ENCODE peak calls at places on chromosomes 7 and 10, in nine cellular contexts. T is HL-60, N is suprapubic skin, L is HepG2, I is prostate gland, Y is GM12878, C is breast epithelium, O is spleen, K is sigmoid colon. J is an unnamed sample.

GRCh38 chr7:35254496-35255416 is 856 bp upstream of the TBX20 start:
- DNase-seq in T (no peak), N (no peak), L (no peak), I (no peak), Y (no peak), C (no peak), O (no peak), K (no peak), J (peak)

GRCh38 chr7:112970771-112971170 is 115.9 kb downstream of the GPR85 start:
- DNase-seq in T (no peak), N (no peak), L (no peak), I (no peak), Y (no peak), C (no peak), O (no peak), K (no peak), J (no peak)

GRCh38 chr10:7945469-7946187 is 108.9 kb upstream of the GATA3 start:
- DNase-seq in T (no peak), N (no peak), L (peak), I (no peak), Y (no peak), C (no peak), O (no peak), K (no peak), J (no peak)

GRCh38 chr7:74092964-74093339 is 9.3 kb downstream of the LIMK1 start:
- DNase-seq in T (peak), N (no peak), L (no peak), I (no peak), Y (peak), C (no peak), O (peak), K (peak), J (peak)

GRCh38 chr10:30774281-30774680 is 144.7 kb upstream of the LYZL2 start:
- DNase-seq in T (no peak), N (no peak), L (no peak), I (no peak), Y (no peak), C (no peak), O (no peak), K (no peak), J (no peak)

GRCh38 chr7:45220846-45221245 is 63.3 kb downstream of the RAMP3 start:
- DNase-seq in T (no peak), N (no peak), L (no peak), I (no peak), Y (no peak), C (no peak), O (no peak), K (no peak), J (no peak)

GRCh38 chr10:89158446-89158845 is 48.7 kb downstream of the CH25H start:
- DNase-seq in T (no peak), N (no peak), L (no peak), I (no peak), Y (no peak), C (no peak), O (no peak), K (no peak), J (no peak)

GRCh38 chr7:43217055-43217454 is 104.6 kb downstream of the HECW1 start:
- DNase-seq in T (no peak), N (no peak), L (no peak), I (no peak), Y (no peak), C (no peak), O (no peak), K (no peak), J (no peak)

GRCh38 chr7:832292-832967 is at the start of gene SUN1:
- DNase-seq in T (no peak), N (no peak), L (peak), I (no peak), Y (peak), C (peak), O (peak), K (peak), J (peak)

GRCh38 chr7:126535176-126535575 is 717.6 kb downstream of the GRM8 start:
- DNase-seq in T (no peak), N (no peak), L (no peak), I (no peak), Y (no peak), C (no peak), O (no peak), K (no peak), J (no peak)

GRCh38 chr7:131076032-131076431 is 251.6 kb upstream of the MKLN1 start:
- DNase-seq in T (no peak), N (no peak), L (no peak), I (no peak), Y (no peak), C (no peak), O (no peak), K (no peak), J (no peak)

GRCh38 chr7:140141256-140141655 is 35.5 kb downstream of the KDM7A start:
- DNase-seq in T (no peak), N (no peak), L (no peak), I (no peak), Y (no peak), C (no peak), O (no peak), K (no peak), J (no peak)

GRCh38 chr10:132641401-132641800 is 103.8 kb downstream of the INPP5A start:
- DNase-seq in T (no peak), N (peak), L (no peak), I (no peak), Y (no peak), C (no peak), O (peak), K (peak), J (no peak)

GRCh38 chr7:133688483-133689239 is 435.8 kb downstream of the EXOC4 start:
- DNase-seq in T (peak), N (no peak), L (no peak), I (no peak), Y (no peak), C (no peak), O (no peak), K (no peak), J (no peak)

GRCh38 chr7:112286294-112287086 is 80.0 kb downstream of the ZNF277 start:
- DNase-seq in T (no peak), N (no peak), L (no peak), I (no peak), Y (peak), C (no peak), O (no peak), K (no peak), J (no peak)

GRCh38 chr7:64555046-64555445 is 7.8 kb downstream of the ZNF680 start:
- DNase-seq in T (no peak), N (no peak), L (no peak), I (no peak), Y (no peak), C (no peak), O (no peak), K (no peak), J (no peak)

GRCh38 chr7:112238852-112239610 is 32.5 kb downstream of the ZNF277 start:
- DNase-seq in T (no peak), N (no peak), L (peak), I (no peak), Y (no peak), C (no peak), O (peak), K (no peak), J (no peak)

GRCh38 chr7:21092923-21093702 is 306.4 kb upstream of the SP8 start:
- DNase-seq in T (no peak), N (no peak), L (no peak), I (no peak), Y (no peak), C (no peak), O (no peak), K (no peak), J (no peak)

GRCh38 chr7:27187702-27188665 is 3.0 kb upstream of the HOXA11 start:
- DNase-seq in T (no peak), N (peak), L (no peak), I (no peak), Y (no peak), C (no peak), O (no peak), K (peak), J (peak)

GRCh38 chr10:124701881-124702656 is 42.1 kb downstream of the FAM53B start:
- DNase-seq in T (no peak), N (no peak), L (no peak), I (no peak), Y (no peak), C (no peak), O (peak), K (no peak), J (no peak)

GRCh38 chr7:44801890-44802289 is 5.4 kb downstream of the PPIA start:
- DNase-seq in T (no peak), N (no peak), L (no peak), I (no peak), Y (no peak), C (no peak), O (no peak), K (no peak), J (no peak)

GRCh38 chr7:47580811-47581331 is 1.0 kb downstream of the TNS3 start:
- DNase-seq in T (no peak), N (no peak), L (peak), I (no peak), Y (no peak), C (no peak), O (no peak), K (no peak), J (peak)

GRCh38 chr7:101814996-101815825 is 2.2 kb upstream of the CUX1 start:
- DNase-seq in T (peak), N (peak), L (no peak), I (peak), Y (no peak), C (peak), O (peak), K (peak), J (peak)

GRCh38 chr10:68666280-68666760 is 54.7 kb upstream of the CCAR1 start:
- DNase-seq in T (no peak), N (no peak), L (no peak), I (no peak), Y (no peak), C (no peak), O (no peak), K (no peak), J (no peak)

GRCh38 chr10:72108811-72109618 is 20.7 kb upstream of the SPOCK2 start:
- DNase-seq in T (no peak), N (no peak), L (no peak), I (no peak), Y (no peak), C (no peak), O (no peak), K (no peak), J (no peak)

GRCh38 chr7:126658684-126659083 is 594.1 kb downstream of the GRM8 start:
- DNase-seq in T (no peak), N (no peak), L (no peak), I (no peak), Y (no peak), C (no peak), O (no peak), K (no peak), J (peak)

GRCh38 chr7:72217151-72217550 is 195.0 kb downstream of the CALN1 start:
- DNase-seq in T (no peak), N (no peak), L (no peak), I (no peak), Y (no peak), C (no peak), O (no peak), K (no peak), J (no peak)

GRCh38 chr10:131689954-131690669 is 210.7 kb upstream of the PPP2R2D start:
- DNase-seq in T (no peak), N (no peak), L (no peak), I (no peak), Y (no peak), C (no peak), O (peak), K (peak), J (no peak)

GRCh38 chr10:79007843-79008319 is 60.9 kb upstream of the ZMIZ1 start:
- DNase-seq in T (no peak), N (no peak), L (no peak), I (no peak), Y (no peak), C (no peak), O (no peak), K (no peak), J (no peak)

DNA sequence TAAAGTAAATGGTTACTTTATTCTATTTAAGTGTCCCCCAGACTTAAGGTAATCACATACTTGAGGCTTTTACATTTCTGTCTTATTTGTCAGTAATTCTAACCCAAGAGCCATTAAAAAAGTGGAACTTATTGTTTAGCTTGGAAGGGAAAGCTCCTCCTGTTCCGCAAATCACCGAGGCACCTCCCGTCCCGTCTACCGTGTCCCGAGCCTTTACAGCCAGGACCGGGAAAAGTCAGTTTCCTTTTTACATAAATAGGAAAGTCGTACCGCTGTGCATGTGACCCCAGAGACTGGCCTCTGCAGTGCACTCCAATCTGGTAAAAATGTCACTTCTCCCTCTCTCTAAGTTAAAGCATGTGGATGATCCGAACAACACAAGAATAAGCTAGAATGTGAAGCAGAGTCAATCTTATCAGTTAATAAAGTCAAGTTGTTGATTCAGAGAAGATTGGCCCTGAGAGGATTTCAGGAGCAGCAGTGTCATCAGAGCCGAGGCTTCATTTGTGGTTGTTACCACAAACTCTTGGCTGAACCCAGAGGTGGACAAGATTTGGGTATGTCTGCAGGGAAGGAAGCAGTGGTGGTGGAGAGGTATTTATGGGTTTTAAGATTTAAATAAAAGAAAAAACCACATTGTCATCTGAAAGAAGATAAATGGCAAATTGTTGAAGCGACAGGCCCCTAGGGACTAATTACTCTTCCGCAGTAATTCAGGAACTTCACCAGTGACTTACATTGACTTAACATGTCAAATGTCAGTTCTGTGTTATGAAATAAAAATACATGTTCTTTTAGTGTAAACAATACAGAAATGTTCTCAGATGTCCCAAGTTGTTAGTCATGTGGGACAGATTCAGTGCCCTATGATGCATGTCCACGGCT is 316.6 kb upstream of the ZNF32 start:
- DNase-seq in T (no peak), N (no peak), L (no peak), I (no peak), Y (peak), C (no peak), O (peak), K (no peak), J (no peak)
- TF ChIP-seq POLR2AphosphoS5 in T (no peak), N (no peak), L (no peak), I (no peak), Y (no peak), C (no peak), O (no peak), K (no peak), J (no peak)

GRCh38 chr10:121115154-121115553 is 264.0 kb downstream of the WDR11 start:
- DNase-seq in T (no peak), N (no peak), L (no peak), I (no peak), Y (no peak), C (no peak), O (no peak), K (no peak), J (no peak)

GRCh38 chr10:121110369-121110768 is 259.2 kb downstream of the WDR11 start:
- DNase-seq in T (no peak), N (no peak), L (no peak), I (no peak), Y (no peak), C (no peak), O (no peak), K (no peak), J (no peak)

GRCh38 chr10:121113385-121113696 is 262.2 kb downstream of the WDR11 start:
- DNase-seq in T (no peak), N (no peak), L (no peak), I (no peak), Y (no peak), C (no peak), O (no peak), K (no peak), J (no peak)

GRCh38 chr10:121113906-121114305 is 262.7 kb downstream of the WDR11 start:
- DNase-seq in T (no peak), N (no peak), L (no peak), I (no peak), Y (no peak), C (no peak), O (no peak), K (no peak), J (no peak)

DNA sequence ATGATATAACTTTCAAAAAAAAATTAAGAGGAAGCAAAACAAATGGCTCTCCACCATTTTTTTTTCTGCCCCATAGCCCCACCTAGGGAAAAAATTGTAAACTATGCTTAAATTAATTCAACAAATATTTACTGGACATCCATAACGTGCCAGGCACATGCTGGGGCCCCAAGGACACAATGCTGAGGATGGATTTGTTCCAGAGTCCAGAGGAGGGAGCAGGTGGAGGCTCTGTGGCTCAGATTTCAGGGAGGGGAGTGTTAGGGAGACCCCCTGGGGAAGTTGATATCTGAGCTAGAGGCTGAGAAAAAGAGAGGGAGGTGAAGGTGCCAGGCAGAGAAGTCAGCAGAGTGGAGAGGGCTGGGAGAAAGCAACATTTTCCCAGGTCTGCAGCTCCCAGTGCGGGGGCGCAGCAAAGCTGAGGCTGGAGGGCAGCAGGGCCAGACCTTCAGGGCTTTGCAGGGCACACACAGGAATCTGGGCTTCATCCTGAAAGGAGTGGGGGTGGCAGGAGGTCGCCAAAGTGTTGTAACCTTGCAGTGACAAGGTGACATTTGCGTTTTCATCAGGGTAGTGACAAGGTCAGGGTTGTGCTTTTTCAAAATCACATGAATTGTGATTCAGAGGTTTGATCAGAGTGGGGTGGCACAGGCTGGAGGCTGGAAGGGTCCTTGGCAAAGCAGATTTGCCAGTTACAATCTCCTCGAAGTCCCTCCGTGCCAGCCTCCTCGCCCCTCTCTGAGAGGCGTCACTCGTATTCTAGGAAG is 261.6 kb downstream of the WDR11 start:
- DNase-seq in T (no peak), N (no peak), L (no peak), I (no peak), Y (no peak), C (no peak), O (no peak), K (no peak), J (peak)
- TF ChIP-seq CTCF in T (no peak), N (no peak), L (no peak), I (no peak), Y (no peak), C (no peak), O (no peak), K (no peak), J (peak)

GRCh38 chr7:158061031-158061630 is 526.5 kb downstream of the PTPRN2 start:
- DNase-seq in T (no peak), N (no peak), L (no peak), I (no peak), Y (no peak), C (no peak), O (peak), K (peak), J (no peak)
- H3K4me3 ChIP-seq in T (no peak), N (no peak), L (no peak), I (no peak), Y (no peak), C (no peak), O (no peak), K (no peak), J (no peak)

GRCh38 chr10:74035324-74035723 is 37.4 kb downstream of the VCL start:
- DNase-seq in T (no peak), N (no peak), L (no peak), I (no peak), Y (no peak), C (no peak), O (no peak), K (no peak), J (no peak)

GRCh38 chr10:74029943-74030342 is 32.0 kb downstream of the VCL start:
- DNase-seq in T (no peak), N (no peak), L (no peak), I (no peak), Y (no peak), C (no peak), O (no peak), K (no peak), J (no peak)

GRCh38 chr10:74033724-74034123 is 35.8 kb downstream of the VCL start:
- DNase-seq in T (no peak), N (no peak), L (no peak), I (no peak), Y (no peak), C (no peak), O (no peak), K (no peak), J (no peak)

GRCh38 chr10:74034301-74034700 is 36.4 kb downstream of the VCL start:
- DNase-seq in T (no peak), N (no peak), L (no peak), I (no peak), Y (no peak), C (no peak), O (no peak), K (no peak), J (no peak)

GRCh38 chr10:74032900-74033655 is 35.2 kb downstream of the VCL start:
- DNase-seq in T (no peak), N (no peak), L (no peak), I (no peak), Y (no peak), C (no peak), O (no peak), K (no peak), J (no peak)
- TF ChIP-seq POLR2AphosphoS5 in T (no peak), N (no peak), L (no peak), I (no peak), Y (no peak), C (no peak), O (no peak), K (no peak), J (no peak)

GRCh38 chr7:28301148-28301641 is 111.1 kb upstream of the CREB5 start:
- DNase-seq in T (no peak), N (no peak), L (no peak), I (peak), Y (no peak), C (peak), O (no peak), K (peak), J (no peak)
- TF ChIP-seq CTCF in T (no peak), N (no peak), L (no peak), I (no peak), Y (no peak), C (no peak), O (no peak), K (no peak), J (no peak)

DNA sequence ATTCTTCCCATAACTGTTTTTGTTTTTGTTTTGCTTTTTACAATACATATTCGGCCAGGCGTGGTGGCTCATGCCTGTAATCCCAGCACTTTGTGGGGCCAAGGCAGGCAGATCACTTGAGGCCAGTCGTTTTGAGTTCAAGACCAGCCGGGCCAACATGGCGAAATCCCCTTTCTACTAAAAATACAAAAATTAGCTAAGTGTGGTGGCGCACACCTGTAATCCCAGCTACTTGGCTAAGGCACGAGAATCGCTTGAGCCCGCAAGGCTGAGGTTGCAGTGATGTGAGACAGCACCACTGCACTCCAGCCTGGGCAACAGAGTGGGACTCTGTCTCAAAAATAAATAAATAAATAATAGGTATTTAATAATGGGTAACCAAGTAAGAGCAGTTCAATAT is 2.3 kb downstream of the TM9SF3 start:
- DNase-seq in T (no peak), N (no peak), L (no peak), I (no peak), Y (no peak), C (no peak), O (no peak), K (no peak), J (no peak)
- H3K4me3 ChIP-seq in T (no peak), N (no peak), L (no peak), I (peak), Y (peak), C (no peak), O (peak), K (no peak), J (no peak)

J was measured in GM23338.